ENCODE peak calls at places on chromosomes 11 and 22, in nine cellular contexts. D is GM23338; N is GM23248; G is foreskin keratinocyte; B is PC-9; L is upper lobe of right lung; A is thoracic aorta; F is OCI-LY7; K is naive thymus-derived CD4-positive, alpha-beta T cell. X is an unnamed sample.

GRCh38 chr11:32416301-32416700 is 19.0 kb downstream of the WT1 start:
- DNase-seq in N (no peak), D (no peak), F (no peak), K (no peak), B (no peak), L (no peak), G (no peak), A (no peak), X (no peak)

GRCh38 chr11:12453243-12453642 is 75.9 kb downstream of the PARVA start:
- DNase-seq in L (no peak), K (no peak), G (no peak), B (no peak), A (no peak), F (no peak), N (no peak), D (no peak), X (no peak)

GRCh38 chr11:99554232-99554903 is 533.6 kb downstream of the CNTN5 start:
- DNase-seq in G (no peak), L (no peak), D (no peak), B (no peak), N (no peak), F (no peak), K (no peak), A (no peak), X (no peak)

GRCh38 chr11:44178381-44178780 is 82.9 kb downstream of the EXT2 start:
- DNase-seq in N (peak; percentile 22), D (peak; percentile 61), A (no peak), G (no peak), K (no peak), L (no peak), B (no peak), F (no peak), X (no peak)

GRCh38 chr11:86660011-86660595 is 12.3 kb downstream of the ME3 start:
- DNase-seq in L (no peak), F (no peak), G (no peak), N (peak; percentile 82), K (no peak), A (no peak), D (no peak), B (no peak), X (peak; percentile 33)

GRCh38 chr22:39522567-39523300 is 2.4 kb downstream of the ATF4 start:
- DNase-seq in K (no peak), B (peak; percentile 22), L (no peak), D (no peak), N (peak; percentile 92), F (peak; percentile 44), G (no peak), A (no peak), X (peak; percentile 47)

GRCh38 chr11:61378713-61379313 is 13.6 kb upstream of the TMEM216 start:
- DNase-seq in L (peak; percentile 7), K (no peak), A (no peak), B (peak; percentile 47), F (no peak), G (peak; percentile 89), N (peak; percentile 99), D (no peak), X (peak; percentile 92)

GRCh38 chr22:19903031-19903430 is 38.5 kb upstream of the COMT start:
- DNase-seq in A (no peak), D (no peak), B (no peak), N (no peak), K (no peak), G (no peak), F (no peak), L (no peak), X (no peak)

GRCh38 chr11:47395225-47396048 is 13.0 kb upstream of the SLC39A13 start:
- DNase-seq in K (no peak), L (no peak), N (no peak), B (no peak), F (no peak), G (no peak), D (no peak), A (no peak), X (no peak)

GRCh38 chr11:89487016-89487415 is 4.2 kb downstream of the NOX4 start:
- DNase-seq in D (no peak), N (peak; percentile 30), K (no peak), B (no peak), G (peak; percentile 21), F (no peak), L (no peak), A (no peak), X (no peak)

GRCh38 chr11:126581871-126582270 is 226.4 kb downstream of the ST3GAL4 start:
- DNase-seq in N (no peak), L (no peak), K (no peak), B (no peak), D (no peak), F (no peak), G (no peak), A (no peak), X (no peak)

GRCh38 chr11:109734602-109735001 is 312.6 kb downstream of the C11orf87 start:
- DNase-seq in L (no peak), N (no peak), F (no peak), G (no peak), D (no peak), K (no peak), B (no peak), A (no peak), X (no peak)

GRCh38 chr22:23243006-23243573 is 62.8 kb downstream of the BCR start:
- DNase-seq in F (no peak), A (no peak), K (peak; percentile 81), L (no peak), G (no peak), N (no peak), B (no peak), D (peak; percentile 96), X (no peak)

GRCh38 chr22:23245045-23245798 is 64.9 kb downstream of the BCR start:
- DNase-seq in F (no peak), G (no peak), B (peak; percentile 68), A (no peak), L (no peak), K (no peak), N (peak; percentile 67), D (no peak), X (peak; percentile 54)

GRCh38 chr22:23242473-23243001 is 62.2 kb downstream of the BCR start:
- DNase-seq in L (no peak), K (no peak), A (no peak), G (no peak), F (no peak), N (no peak), B (no peak), D (peak; percentile 95), X (no peak)

GRCh38 chr22:23244690-23245044 is 64.4 kb downstream of the BCR start:
- DNase-seq in K (no peak), G (no peak), B (no peak), F (no peak), D (no peak), N (no peak), L (no peak), A (no peak), X (no peak)

GRCh38 chr22:23243859-23244689 is 63.8 kb downstream of the BCR start:
- DNase-seq in L (no peak), G (no peak), B (no peak), D (no peak), A (no peak), F (no peak), N (no peak), K (no peak), X (no peak)
- H3K4me1 ChIP-seq in L (peaks cover 23% of the 10 kb centered on the region), G (peaks cover 7% of the 10 kb centered on the region), B (peaks cover 21% of the 10 kb centered on the region), D (peaks cover 84% of the 10 kb centered on the region), A (peaks cover 21% of the 10 kb centered on the region), F (peaks cover 59% of the 10 kb centered on the region), N (peaks cover 28% of the 10 kb centered on the region), K (peaks cover 75% of the 10 kb centered on the region), X (peaks cover 13% of the 10 kb centered on the region)

DNA sequence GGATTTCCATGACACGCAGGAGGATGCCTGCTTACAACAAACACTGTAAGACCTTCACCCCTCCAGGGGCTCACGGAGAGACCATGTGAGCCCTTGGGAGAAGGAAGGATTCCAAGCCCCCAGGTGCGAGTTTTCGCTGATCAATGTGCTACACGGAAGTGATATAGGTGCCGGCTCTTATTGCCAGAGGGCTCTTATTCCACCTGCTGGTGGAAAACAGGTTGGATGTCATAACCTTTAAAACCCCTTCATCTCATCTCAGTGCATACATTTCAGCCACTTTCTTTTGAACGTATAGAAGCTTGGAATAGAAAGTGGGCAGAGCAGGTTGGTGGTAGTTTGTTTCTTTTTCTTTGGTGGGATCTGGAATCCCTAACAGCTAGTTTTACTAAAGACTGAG is 25.8 kb downstream of the LAYN start:
- DNase-seq in L (no peak), K (no peak), D (peak; percentile 45), G (no peak), A (no peak), B (no peak), N (no peak), F (no peak), X (no peak)
- H3K4me1 ChIP-seq in L (peaks cover 4% of the 10 kb centered on the region), K (no peaks in the 10 kb centered on the region), D (peaks cover 42% of the 10 kb centered on the region), G (peaks cover 10% of the 10 kb centered on the region), A (no peaks in the 10 kb centered on the region), B (peaks cover 22% of the 10 kb centered on the region), N (peaks cover 31% of the 10 kb centered on the region), F (no peaks in the 10 kb centered on the region), X (peaks cover 15% of the 10 kb centered on the region)

GRCh38 chr11:128494418-128495332 is 92.7 kb downstream of the ETS1 start:
- DNase-seq in N (no peak), F (no peak), L (no peak), K (peak; percentile 55), B (no peak), A (no peak), G (no peak), D (no peak), X (no peak)
- H3K4me1 ChIP-seq in N (peaks cover 92% of the 10 kb centered on the region), F (peaks cover 86% of the 10 kb centered on the region), L (peaks cover 75% of the 10 kb centered on the region), K (peaks cover 93% of the 10 kb centered on the region), B (peaks cover 76% of the 10 kb centered on the region), A (peaks cover 57% of the 10 kb centered on the region), G (peaks cover 55% of the 10 kb centered on the region), D (peaks cover 17% of the 10 kb centered on the region), X (peaks cover 55% of the 10 kb centered on the region)

GRCh38 chr11:23866641-23867040 is 630.2 kb upstream of the LUZP2 start:
- DNase-seq in D (no peak), G (peak; percentile 14), N (peak; percentile 40), A (no peak), F (no peak), B (no peak), L (no peak), K (no peak), X (peak; percentile 32)

GRCh38 chr11:23869673-23870072 is 627.2 kb upstream of the LUZP2 start:
- DNase-seq in B (no peak), K (no peak), G (no peak), N (no peak), D (no peak), L (no peak), F (no peak), A (no peak), X (no peak)

GRCh38 chr11:23865341-23865975 is 631.4 kb upstream of the LUZP2 start:
- DNase-seq in A (no peak), B (peak; percentile 9), D (no peak), K (no peak), L (no peak), F (no peak), G (peak; percentile 11), N (peak; percentile 59), X (peak; percentile 9)
- H3K4me1 ChIP-seq in A (no peaks in the 10 kb centered on the region), B (no peaks in the 10 kb centered on the region), D (no peaks in the 10 kb centered on the region), K (no peaks in the 10 kb centered on the region), L (no peaks in the 10 kb centered on the region), F (no peaks in the 10 kb centered on the region), G (no peaks in the 10 kb centered on the region), N (peaks cover 20% of the 10 kb centered on the region), X (no peaks in the 10 kb centered on the region)